ENCODE peak calls at places on chromosomes 3 and 15, in seven cellular contexts. Y is activated T-cell treated with anti-CD3 and anti-CD28 coated beads for 24 hours, A is body of pancreas, G is amniotic stem cell, S is choroid plexus epithelial cell, I is HAP-1, R is A549. H is an unnamed sample.
A peak's percentile ranks its signal among the peaks of the same experiment; 100 is the strongest.

GRCh38 chr15:87653646-87654045 is 602.9 kb downstream of the NTRK3 start:
- DNase-seq in I (no peak), S (no peak), R (no peak), G (no peak), A (no peak), Y (no peak), H (no peak)

GRCh38 chr15:101244889-101245668 is 6.8 kb downstream of the CHSY1 start:
- DNase-seq in S (no peak), R (no peak), I (no peak), A (no peak), G (no peak), Y (no peak), H (no peak)

GRCh38 chr3:157436583-157437300 is at the start of gene PTX3:
- DNase-seq in I (no peak), S (peak; percentile 94), Y (no peak), A (peak; percentile 56), R (no peak), G (peak; percentile 50), H (peak; percentile 22)

GRCh38 chr15:29747837-29748417 is 74.3 kb downstream of the TJP1 start:
- DNase-seq in S (peak; percentile 41), A (no peak), R (no peak), G (no peak), I (no peak), Y (no peak), H (no peak)

GRCh38 chr3:25785826-25786225 is 2.6 kb upstream of the NGLY1 start:
- DNase-seq in I (no peak), G (no peak), R (no peak), Y (no peak), A (no peak), S (no peak), H (no peak)

GRCh38 chr15:76730262-76730661 is 174.9 kb downstream of the SCAPER start:
- DNase-seq in A (no peak), I (no peak), R (no peak), S (no peak), G (no peak), Y (no peak), H (no peak)

GRCh38 chr3:9970020-9970652 is 16.5 kb downstream of the EMC3 start:
- DNase-seq in S (peak; percentile 75), I (no peak), A (no peak), R (no peak), G (no peak), Y (no peak), H (no peak)

GRCh38 chr3:183185696-183186095 is 23.2 kb upstream of the LAMP3 start:
- DNase-seq in I (no peak), A (no peak), Y (peak; percentile 7), S (peak; percentile 63), R (no peak), G (peak; percentile 53), H (no peak)

GRCh38 chr3:49803464-49804140 is 541 bp downstream of the INKA1 start:
- DNase-seq in A (no peak), G (peak; percentile 43), Y (peak; percentile 20), I (peak; percentile 34), R (no peak), S (peak; percentile 35), H (no peak)

GRCh38 chr3:32934150-32934742 is 17.2 kb upstream of the CCR4 start:
- DNase-seq in A (peak; percentile 14), S (peak; percentile 41), Y (no peak), G (no peak), I (peak; percentile 19), R (no peak), H (peak; percentile 13)

GRCh38 chr3:16012086-16012485 is 162.4 kb upstream of the GALNT15 start:
- DNase-seq in I (no peak), A (no peak), G (no peak), S (peak; percentile 53), R (no peak), Y (no peak), H (no peak)

GRCh38 chr3:12178091-12178820 is 19.5 kb upstream of the TIMP4 start:
- DNase-seq in Y (no peak), S (peak; percentile 77), I (no peak), G (no peak), A (peak; percentile 64), R (no peak), H (no peak)

GRCh38 chr3:131008326-131008725 is 18.3 kb downstream of the ASTE1 start:
- DNase-seq in S (no peak), I (no peak), G (no peak), R (no peak), Y (no peak), A (no peak), H (no peak)

GRCh38 chr15:72319985-72320671 is at the start of gene CELF6:
- DNase-seq in I (peak; percentile 95), S (peak; percentile 78), G (peak; percentile 20), Y (peak; percentile 48), A (peak; percentile 85), R (peak; percentile 87), H (peak; percentile 89)

GRCh38 chr3:141471160-141471559 is 15.7 kb upstream of the RASA2 start:
- DNase-seq in Y (no peak), G (no peak), A (no peak), R (no peak), S (no peak), I (no peak), H (no peak)

GRCh38 chr3:120033594-120033993 is 60.7 kb downstream of the GSK3B start:
- DNase-seq in R (no peak), A (no peak), I (no peak), S (no peak), Y (no peak), G (no peak), H (no peak)

GRCh38 chr15:85414991-85415390 is 34.6 kb downstream of the AKAP13 start:
- DNase-seq in Y (no peak), A (no peak), R (no peak), G (no peak), S (no peak), I (no peak), H (no peak)

GRCh38 chr3:183350164-183350563 is 78.3 kb downstream of the MCF2L2 start:
- DNase-seq in Y (no peak), S (no peak), G (no peak), R (no peak), I (no peak), A (no peak), H (no peak)

GRCh38 chr15:90596943-90597342 is 67.2 kb downstream of the CRTC3 start:
- DNase-seq in A (no peak), I (no peak), G (no peak), S (no peak), R (no peak), Y (no peak), H (no peak)

GRCh38 chr15:94844533-94845390 is 613.4 kb downstream of the MCTP2 start:
- DNase-seq in G (no peak), A (peak; percentile 83), R (no peak), Y (no peak), I (no peak), S (peak; percentile 50), H (no peak)

GRCh38 chr3:39148116-39149058 is 5.0 kb downstream of the CSRNP1 start:
- DNase-seq in A (peak; percentile 39), R (no peak), Y (no peak), S (peak; percentile 83), G (no peak), I (no peak), H (no peak)

GRCh38 chr3:111846717-111847116 is 12.3 kb upstream of the PHLDB2 start:
- DNase-seq in G (no peak), I (no peak), R (peak; percentile 26), A (no peak), S (peak; percentile 82), Y (no peak), H (no peak)

GRCh38 chr3:172098698-172099494 is 59.5 kb downstream of the FNDC3B start:
- DNase-seq in R (no peak), A (peak; percentile 13), Y (no peak), I (no peak), G (no peak), S (peak; percentile 48), H (peak; percentile 32)

GRCh38 chr15:28909958-28910500 is 24.3 kb downstream of the APBA2 start:
- DNase-seq in S (no peak), A (no peak), Y (no peak), R (no peak), I (no peak), G (no peak), H (no peak)

GRCh38 chr3:69786854-69787253 is 47.6 kb downstream of the MITF start:
- DNase-seq in G (no peak), R (no peak), Y (no peak), A (no peak), S (no peak), I (no peak), H (no peak)

GRCh38 chr3:182115328-182116045 is 403.8 kb downstream of the SOX2 start:
- DNase-seq in I (no peak), S (peak; percentile 2), G (no peak), A (no peak), Y (no peak), R (no peak), H (no peak)